ENCODE peak calls at places on chromosomes 4 and X, in five cellular contexts. One of them, this sample, is unnamed.

GRCh38 chrX:43269201-43269600 is 386.9 kb upstream of the MAOA start:
- DNase-seq in H1: no peak
- DNase-seq in mesenchymal stem cell: peak
- DNase-seq in trophoblast cell: no peak
- DNase-seq in H9: no peak
- DNase-seq in this sample: no peak

GRCh38 chr4:99998062-99998880 is 48.2 kb upstream of the H2AZ1 start:
- DNase-seq in trophoblast cell: peak
- DNase-seq in H1: no peak
- DNase-seq in H9: no peak
- DNase-seq in mesenchymal stem cell: peak
- DNase-seq in this sample: no peak

GRCh38 chr4:173169428-173170209 is 1.0 kb downstream of the GALNT7 start:
- DNase-seq in H1: no peak
- DNase-seq in mesenchymal stem cell: peak
- DNase-seq in trophoblast cell: peak
- DNase-seq in H9: peak
- DNase-seq in this sample: peak

GRCh38 chrX:136626237-136626636 is 21.7 kb upstream of the CD40LG start:
- DNase-seq in mesenchymal stem cell: no peak
- DNase-seq in trophoblast cell: no peak
- DNase-seq in H1: no peak
- DNase-seq in H9: no peak
- DNase-seq in this sample: no peak

GRCh38 chr4:162126754-162127153 is 37.0 kb downstream of the FSTL5 start:
- DNase-seq in mesenchymal stem cell: no peak
- DNase-seq in H1: no peak
- DNase-seq in H9: no peak
- DNase-seq in trophoblast cell: no peak
- DNase-seq in this sample: no peak

GRCh38 chr4:4225915-4226605 is 669 bp downstream of the OTOP1 start:
- DNase-seq in H9: peak
- DNase-seq in trophoblast cell: no peak
- DNase-seq in mesenchymal stem cell: peak
- DNase-seq in H1: no peak
- DNase-seq in this sample: no peak

GRCh38 chrX:68832101-68832416 is 3.2 kb downstream of the EFNB1 start:
- DNase-seq in H1: no peak
- DNase-seq in H9: peak
- DNase-seq in mesenchymal stem cell: peak
- DNase-seq in trophoblast cell: peak
- DNase-seq in this sample: no peak

GRCh38 chr4:37245391-37245954 is 930 bp downstream of the NWD2 start:
- DNase-seq in mesenchymal stem cell: no peak
- DNase-seq in H9: peak
- DNase-seq in H1: no peak
- DNase-seq in trophoblast cell: no peak
- DNase-seq in this sample: peak

GRCh38 chr4:37219251-37219650 is 25.3 kb upstream of the NWD2 start:
- DNase-seq in H9: no peak
- DNase-seq in mesenchymal stem cell: no peak
- DNase-seq in H1: no peak
- DNase-seq in trophoblast cell: no peak
- DNase-seq in this sample: no peak

GRCh38 chr4:76449362-76449767 is 14.3 kb downstream of the SHROOM3 start:
- DNase-seq in trophoblast cell: no peak
- DNase-seq in H1: no peak
- DNase-seq in mesenchymal stem cell: no peak
- DNase-seq in H9: no peak
- DNase-seq in this sample: no peak

GRCh38 chr4:23934915-23935314 is 45.1 kb upstream of the PPARGC1A start:
- DNase-seq in H9: no peak
- DNase-seq in H1: no peak
- DNase-seq in mesenchymal stem cell: peak
- DNase-seq in trophoblast cell: no peak
- DNase-seq in this sample: no peak

GRCh38 chr4:55458164-55458563 is 62.4 kb downstream of the TMEM165 start:
- DNase-seq in trophoblast cell: no peak
- DNase-seq in mesenchymal stem cell: no peak
- DNase-seq in H1: no peak
- DNase-seq in H9: no peak
- DNase-seq in this sample: no peak

GRCh38 chrX:17617794-17618193 is 119.5 kb upstream of the SCML1 start:
- DNase-seq in H9: no peak
- DNase-seq in H1: no peak
- DNase-seq in mesenchymal stem cell: no peak
- DNase-seq in trophoblast cell: no peak
- DNase-seq in this sample: no peak

GRCh38 chrX:23857409-23857808 is 50.3 kb downstream of the APOO start:
- DNase-seq in mesenchymal stem cell: peak
- DNase-seq in trophoblast cell: peak
- DNase-seq in H9: no peak
- DNase-seq in H1: no peak
- DNase-seq in this sample: no peak

GRCh38 chrX:13888284-13888683 is 71.4 kb upstream of the GPM6B start:
- DNase-seq in mesenchymal stem cell: no peak
- DNase-seq in H9: no peak
- DNase-seq in H1: no peak
- DNase-seq in trophoblast cell: no peak
- DNase-seq in this sample: no peak

GRCh38 chr4:188988131-188988530 is 848.9 kb downstream of the TRIML1 start:
- DNase-seq in H1: no peak
- DNase-seq in mesenchymal stem cell: no peak
- DNase-seq in trophoblast cell: no peak
- DNase-seq in H9: no peak
- DNase-seq in this sample: no peak

GRCh38 chr4:149584703-149585102 is 230.9 kb downstream of the IQCM start:
- DNase-seq in H1: no peak
- DNase-seq in mesenchymal stem cell: no peak
- DNase-seq in H9: no peak
- DNase-seq in trophoblast cell: no peak
- DNase-seq in this sample: no peak

GRCh38 chrX:17654116-17654515 is 83.2 kb upstream of the SCML1 start:
- DNase-seq in mesenchymal stem cell: no peak
- DNase-seq in H1: no peak
- DNase-seq in H9: no peak
- DNase-seq in trophoblast cell: no peak
- DNase-seq in this sample: no peak

GRCh38 chrX:74179071-74179470 is 124.9 kb upstream of the ZCCHC13 start:
- DNase-seq in H1: no peak
- DNase-seq in trophoblast cell: peak
- DNase-seq in H9: no peak
- DNase-seq in mesenchymal stem cell: peak
- DNase-seq in this sample: no peak

GRCh38 chr4:159224412-159224811 is 121.5 kb downstream of the RAPGEF2 start:
- DNase-seq in H1: no peak
- DNase-seq in H9: no peak
- DNase-seq in trophoblast cell: no peak
- DNase-seq in mesenchymal stem cell: no peak
- DNase-seq in this sample: no peak

GRCh38 chr4:159227984-159228383 is 125.1 kb downstream of the RAPGEF2 start:
- DNase-seq in mesenchymal stem cell: peak
- DNase-seq in H9: peak
- DNase-seq in H1: peak
- DNase-seq in trophoblast cell: peak
- DNase-seq in this sample: peak

GRCh38 chr4:159229164-159229563 is 126.3 kb downstream of the RAPGEF2 start:
- DNase-seq in trophoblast cell: peak
- DNase-seq in mesenchymal stem cell: peak
- DNase-seq in H9: no peak
- DNase-seq in H1: no peak
- DNase-seq in this sample: peak

GRCh38 chr4:159232465-159233106 is 129.7 kb downstream of the RAPGEF2 start:
- DNase-seq in mesenchymal stem cell: no peak
- DNase-seq in H1: no peak
- DNase-seq in H9: no peak
- DNase-seq in trophoblast cell: no peak
- DNase-seq in this sample: no peak

GRCh38 chr4:159227378-159227777 is 124.5 kb downstream of the RAPGEF2 start:
- DNase-seq in trophoblast cell: no peak
- DNase-seq in H9: no peak
- DNase-seq in mesenchymal stem cell: peak
- DNase-seq in H1: no peak
- DNase-seq in this sample: no peak
- H4K8ac ChIP-seq in trophoblast cell: no peak
- H4K8ac ChIP-seq in H9: no peak
- H4K8ac ChIP-seq in mesenchymal stem cell: no peak
- H4K8ac ChIP-seq in H1: no peak
- H4K8ac ChIP-seq in this sample: no peak

GRCh38 chr4:128921954-128922353 is 112.5 kb downstream of the JADE1 start:
- DNase-seq in H1: no peak
- DNase-seq in mesenchymal stem cell: no peak
- DNase-seq in trophoblast cell: no peak
- DNase-seq in H9: no peak
- DNase-seq in this sample: no peak

GRCh38 chr4:128924951-128925350 is 115.5 kb downstream of the JADE1 start:
- DNase-seq in mesenchymal stem cell: no peak
- DNase-seq in trophoblast cell: no peak
- DNase-seq in H1: no peak
- DNase-seq in H9: no peak
- DNase-seq in this sample: no peak
- H2BK12ac ChIP-seq in mesenchymal stem cell: no peak
- H2BK12ac ChIP-seq in trophoblast cell: no peak
- H2BK12ac ChIP-seq in H1: no peak
- H2BK12ac ChIP-seq in H9: no peak
- H2BK12ac ChIP-seq in this sample: no peak

GRCh38 chr4:182449960-182450359 is 206.8 kb downstream of the TENM3 start:
- DNase-seq in trophoblast cell: no peak
- DNase-seq in mesenchymal stem cell: peak
- DNase-seq in H1: no peak
- DNase-seq in H9: no peak
- DNase-seq in this sample: no peak

GRCh38 chr4:182449186-182449880 is 206.1 kb downstream of the TENM3 start:
- DNase-seq in trophoblast cell: peak
- DNase-seq in H1: peak
- DNase-seq in mesenchymal stem cell: peak
- DNase-seq in H9: peak
- DNase-seq in this sample: no peak

GRCh38 chr4:182443070-182443469 is 199.9 kb downstream of the TENM3 start:
- DNase-seq in H9: no peak
- DNase-seq in mesenchymal stem cell: no peak
- DNase-seq in trophoblast cell: no peak
- DNase-seq in H1: no peak
- DNase-seq in this sample: no peak

GRCh38 chr4:182448281-182449151 is 205.3 kb downstream of the TENM3 start:
- DNase-seq in H1: peak
- DNase-seq in trophoblast cell: peak
- DNase-seq in mesenchymal stem cell: peak
- DNase-seq in H9: peak
- DNase-seq in this sample: peak

GRCh38 chr4:182447938-182448280 is 204.7 kb downstream of the TENM3 start:
- DNase-seq in H1: no peak
- DNase-seq in H9: no peak
- DNase-seq in trophoblast cell: no peak
- DNase-seq in mesenchymal stem cell: no peak
- DNase-seq in this sample: no peak
- H3K23ac ChIP-seq in H1: no peak
- H3K23ac ChIP-seq in H9: no peak
- H3K23ac ChIP-seq in trophoblast cell: no peak
- H3K23ac ChIP-seq in mesenchymal stem cell: peak
- H3K23ac ChIP-seq in this sample: peak

DNA sequence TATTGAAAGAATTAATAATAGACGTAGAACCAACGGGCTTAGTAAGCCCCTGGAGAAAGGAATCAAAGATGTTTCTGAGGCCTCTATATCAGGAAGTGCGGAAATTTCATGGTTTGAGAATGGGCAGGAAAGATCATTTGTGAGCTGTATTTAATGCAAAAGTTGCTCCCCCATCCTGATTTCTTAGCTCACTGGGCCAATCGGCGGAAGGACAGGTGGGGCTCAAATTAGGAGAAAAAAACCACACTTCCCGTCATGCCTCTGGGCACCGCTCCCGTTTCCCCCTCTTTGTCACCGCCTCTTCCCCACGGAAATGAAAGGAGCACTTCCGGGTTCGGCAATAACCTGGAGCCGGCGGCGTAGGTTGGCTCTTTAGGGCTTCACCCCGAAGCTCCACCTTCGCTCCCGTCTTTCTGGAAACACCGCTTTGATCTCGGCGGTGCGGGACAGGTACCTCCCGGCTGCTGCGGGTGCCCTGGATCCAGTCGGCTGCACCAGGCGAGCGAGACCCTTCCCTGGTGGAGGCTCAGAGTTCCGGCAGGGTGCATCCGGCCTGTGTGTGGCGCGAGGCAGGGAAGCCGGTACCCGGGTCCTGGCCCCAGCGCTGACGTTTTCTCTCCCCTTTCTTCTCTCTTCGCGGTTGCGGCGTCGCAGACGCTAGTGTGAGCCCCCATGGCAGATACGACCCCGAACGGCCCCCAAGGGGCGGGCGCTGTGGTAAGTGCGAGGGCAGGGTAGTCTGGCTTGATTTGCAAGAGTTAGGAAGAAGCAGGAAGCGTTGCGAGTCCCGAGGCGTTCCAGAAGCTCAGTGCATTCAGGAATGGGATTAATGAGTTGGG is at the start of gene TMEM33:
- DNase-seq in mesenchymal stem cell: peak
- DNase-seq in H1: peak
- DNase-seq in H9: peak
- DNase-seq in trophoblast cell: peak
- DNase-seq in this sample: peak
- H4K8ac ChIP-seq in mesenchymal stem cell: peak
- H4K8ac ChIP-seq in H1: peak
- H4K8ac ChIP-seq in H9: no peak
- H4K8ac ChIP-seq in trophoblast cell: peak
- H4K8ac ChIP-seq in this sample: no peak

GRCh38 chr4:186009976-186010375 is 59.0 kb upstream of the TLR3 start:
- DNase-seq in trophoblast cell: no peak
- DNase-seq in H9: no peak
- DNase-seq in H1: no peak
- DNase-seq in mesenchymal stem cell: no peak
- DNase-seq in this sample: no peak

GRCh38 chr4:186012071-186012470 is 56.9 kb upstream of the TLR3 start:
- DNase-seq in trophoblast cell: no peak
- DNase-seq in mesenchymal stem cell: no peak
- DNase-seq in H9: no peak
- DNase-seq in H1: no peak
- DNase-seq in this sample: no peak

GRCh38 chr4:186002853-186003252 is 66.1 kb upstream of the TLR3 start:
- DNase-seq in H1: no peak
- DNase-seq in mesenchymal stem cell: no peak
- DNase-seq in trophoblast cell: no peak
- DNase-seq in H9: no peak
- DNase-seq in this sample: no peak

GRCh38 chr4:186010821-186011220 is 58.1 kb upstream of the TLR3 start:
- DNase-seq in H1: no peak
- DNase-seq in mesenchymal stem cell: no peak
- DNase-seq in trophoblast cell: no peak
- DNase-seq in H9: no peak
- DNase-seq in this sample: no peak

GRCh38 chr4:186008057-186008456 is 60.9 kb upstream of the TLR3 start:
- DNase-seq in trophoblast cell: no peak
- DNase-seq in mesenchymal stem cell: no peak
- DNase-seq in H1: no peak
- DNase-seq in H9: no peak
- DNase-seq in this sample: no peak
- H2BK12ac ChIP-seq in trophoblast cell: no peak
- H2BK12ac ChIP-seq in mesenchymal stem cell: no peak
- H2BK12ac ChIP-seq in H1: no peak
- H2BK12ac ChIP-seq in H9: no peak
- H2BK12ac ChIP-seq in this sample: no peak

This sample was measured in neuronal stem cell.